ENCODE peak calls at places on chromosomes 13 and 19, in ten cellular contexts. S is uterus; Q is tibial nerve; D is Panc1; R is CD4-positive, alpha-beta memory T cell; L is cardiac muscle cell; B is tibial artery; N is iPS DF 6.9; F is thoracic aorta; Z is CD8-positive, alpha-beta T cell. K is an unnamed sample.

GRCh38 chr19:35692010-35692409 is 12.3 kb upstream of the ZBTB32 start:
- DNase-seq in S (no peak), Q (no peak), D (no peak), R (no peak), L (no peak), B (no peak), N (no peak), F (no peak), Z (no peak), K (no peak)

GRCh38 chr19:35136231-35136630 is 1.4 kb upstream of the LGI4 start:
- DNase-seq in S (no peak), Q (no peak), D (no peak), R (no peak), L (no peak), B (no peak), N (no peak), F (no peak), Z (no peak), K (no peak)

GRCh38 chr13:50594276-50594970 is 249.1 kb downstream of the DLEU7 start:
- DNase-seq in S (no peak), Q (no peak), D (no peak), R (no peak), L (no peak), B (no peak), N (no peak), F (no peak), Z (no peak), K (no peak)

GRCh38 chr19:16347706-16348105 is 23.1 kb downstream of the KLF2 start:
- DNase-seq in S (no peak), Q (no peak), D (no peak), R (no peak), L (no peak), B (no peak), N (no peak), F (no peak), Z (no peak), K (no peak)

GRCh38 chr13:98658131-98658530 is 81.2 kb upstream of the STK24 start:
- DNase-seq in S (no peak), Q (no peak), D (no peak), R (no peak), L (peak; percentile 13), B (no peak), N (no peak), F (no peak), Z (no peak), K (no peak)

GRCh38 chr13:33560722-33561121 is 257.2 kb upstream of the RFC3 start:
- DNase-seq in S (no peak), Q (no peak), D (no peak), R (no peak), L (no peak), B (no peak), N (no peak), F (no peak), Z (no peak), K (no peak)

GRCh38 chr13:113882266-113882627 is 18.4 kb upstream of the GAS6 start:
- DNase-seq in S (no peak), Q (peak; percentile 49), D (no peak), R (no peak), L (no peak), B (peak; percentile 74), N (no peak), F (no peak), Z (peak; percentile 47), K (no peak)

GRCh38 chr13:19805765-19806164 is 23.0 kb upstream of the PSPC1 start:
- DNase-seq in S (no peak), Q (no peak), D (no peak), R (no peak), L (no peak), B (no peak), N (no peak), F (no peak), Z (no peak), K (no peak)

GRCh38 chr19:11843741-11844140 is 4.8 kb upstream of the ZNF439 start:
- DNase-seq in S (no peak), Q (no peak), D (no peak), R (no peak), L (no peak), B (no peak), N (no peak), F (no peak), Z (no peak), K (no peak)

GRCh38 chr19:11268783-11269267 is 6.5 kb upstream of the DOCK6 start:
- DNase-seq in S (peak; percentile 64), Q (peak; percentile 41), D (no peak), R (no peak), L (peak; percentile 89), B (peak; percentile 57), N (no peak), F (no peak), Z (no peak), K (no peak)

GRCh38 chr13:99743079-99743478 is 228.5 kb downstream of the ZIC5 start:
- DNase-seq in S (no peak), Q (no peak), D (no peak), R (no peak), L (no peak), B (no peak), N (no peak), F (no peak), Z (no peak), K (no peak)

GRCh38 chr19:57830071-57830602 is at the start of gene ZNF587B:
- DNase-seq in S (peak; percentile 63), Q (peak; percentile 35), D (no peak), R (no peak), L (peak; percentile 92), B (peak; percentile 53), N (peak; percentile 93), F (no peak), Z (peak; percentile 55), K (peak; percentile 81)

GRCh38 chr19:6232567-6232966 is 47.2 kb downstream of the MLLT1 start:
- DNase-seq in S (peak; percentile 48), Q (no peak), D (no peak), R (peak; percentile 7), L (peak; percentile 90), B (no peak), N (no peak), F (no peak), Z (no peak), K (no peak)

GRCh38 chr19:6271721-6272410 is 7.9 kb downstream of the MLLT1 start:
- DNase-seq in S (peak; percentile 94), Q (peak; percentile 63), D (no peak), R (no peak), L (peak; percentile 91), B (peak; percentile 83), N (no peak), F (no peak), Z (no peak), K (peak; percentile 65)

GRCh38 chr13:42354246-42355117 is 82.5 kb downstream of the AKAP11 start:
- DNase-seq in S (no peak), Q (no peak), D (no peak), R (peak; percentile 52), L (peak; percentile 76), B (no peak), N (no peak), F (no peak), Z (peak; percentile 60), K (peak; percentile 21)

DNA sequence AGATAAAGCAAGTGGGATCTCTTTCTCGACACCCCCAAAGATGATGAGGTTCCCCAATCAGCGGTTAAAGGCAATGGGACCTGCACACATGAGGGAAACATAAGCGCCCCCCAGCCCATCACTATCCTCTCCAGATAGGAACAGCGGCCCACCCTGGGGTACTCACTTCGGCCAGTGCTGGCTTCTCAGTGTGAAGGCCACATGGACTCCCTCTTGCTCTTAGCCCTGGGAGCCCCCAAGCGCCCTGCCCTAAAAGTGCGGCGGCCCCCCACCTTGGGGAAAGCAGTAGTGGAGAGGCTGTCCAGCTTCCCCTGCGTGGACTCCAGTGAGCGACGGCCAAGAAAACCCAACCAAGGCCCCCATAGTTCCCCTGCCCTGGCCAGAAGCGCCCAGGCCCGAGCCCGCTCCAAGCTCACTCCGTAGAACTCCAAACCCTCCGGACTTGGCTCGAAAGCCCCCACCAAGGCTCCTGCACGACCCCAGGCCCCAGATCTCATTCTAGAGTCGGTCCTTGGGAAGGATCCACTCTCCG is 1.0 kb downstream of the CACNA1A start:
- DNase-seq in S (no peak), Q (no peak), D (no peak), R (no peak), L (no peak), B (no peak), N (no peak), F (no peak), Z (no peak), K (no peak)
- H3K27me3 ChIP-seq in S (peaks cover 31% of the 10 kb centered on the region), Q (no peaks in the 10 kb centered on the region), D (peaks cover 25% of the 10 kb centered on the region), R (peaks cover 38% of the 10 kb centered on the region), L (peaks cover 31% of the 10 kb centered on the region), B (peaks cover 62% of the 10 kb centered on the region), N (no peaks in the 10 kb centered on the region), F (peaks cover 13% of the 10 kb centered on the region), Z (peaks cover 15% of the 10 kb centered on the region), K (peaks cover 2% of the 10 kb centered on the region)

GRCh38 chr19:9916719-9917118 is 19.6 kb downstream of the OLFM2 start:
- DNase-seq in S (no peak), Q (no peak), D (no peak), R (no peak), L (no peak), B (no peak), N (no peak), F (no peak), Z (no peak), K (no peak)
- H3K27me3 ChIP-seq in S (no peaks in the 10 kb centered on the region), Q (no peaks in the 10 kb centered on the region), D (no peaks in the 10 kb centered on the region), R (peaks cover 14% of the 10 kb centered on the region), L (peaks cover 15% of the 10 kb centered on the region), B (peaks cover 68% of the 10 kb centered on the region), N (no peaks in the 10 kb centered on the region), F (no peaks in the 10 kb centered on the region), Z (no peaks in the 10 kb centered on the region), K (no peaks in the 10 kb centered on the region)

GRCh38 chr19:29578349-29578748 is 27.7 kb upstream of the POP4 start:
- DNase-seq in S (no peak), Q (no peak), D (no peak), R (no peak), L (no peak), B (no peak), N (no peak), F (no peak), Z (no peak), K (no peak)
- H3K27me3 ChIP-seq in S (no peaks in the 10 kb centered on the region), Q (no peaks in the 10 kb centered on the region), D (peaks cover 51% of the 10 kb centered on the region), R (peaks cover 5% of the 10 kb centered on the region), L (peaks cover 49% of the 10 kb centered on the region), B (peaks cover 43% of the 10 kb centered on the region), N (no peaks in the 10 kb centered on the region), F (no peaks in the 10 kb centered on the region), Z (no peaks in the 10 kb centered on the region), K (peaks cover 3% of the 10 kb centered on the region)

GRCh38 chr19:51689751-51690358 is 3.3 kb upstream of the SPACA6 start:
- DNase-seq in S (peak; percentile 74), Q (peak; percentile 27), D (no peak), R (no peak), L (peak; percentile 68), B (no peak), N (peak; percentile 67), F (no peak), Z (no peak), K (peak; percentile 34)

GRCh38 chr19:51690359-51691121 is 2.6 kb upstream of the SPACA6 start:
- DNase-seq in S (peak; percentile 85), Q (peak; percentile 48), D (no peak), R (peak; percentile 87), L (peak; percentile 91), B (no peak), N (peak; percentile 33), F (no peak), Z (peak; percentile 73), K (no peak)

GRCh38 chr19:51686171-51686570 is 7.0 kb upstream of the SPACA6 start:
- DNase-seq in S (no peak), Q (no peak), D (no peak), R (no peak), L (no peak), B (no peak), N (no peak), F (no peak), Z (no peak), K (no peak)

GRCh38 chr19:51688665-51689571 is 4.2 kb upstream of the SPACA6 start:
- DNase-seq in S (peak; percentile 96), Q (peak; percentile 90), D (no peak), R (peak; percentile 51), L (peak; percentile 99), B (peak; percentile 90), N (peak; percentile 57), F (peak; percentile 74), Z (no peak), K (peak; percentile 89)

GRCh38 chr19:51687791-51688664 is 5.1 kb upstream of the SPACA6 start:
- DNase-seq in S (peak; percentile 68), Q (peak; percentile 63), D (no peak), R (no peak), L (peak; percentile 71), B (peak; percentile 68), N (peak; percentile 25), F (peak; percentile 28), Z (no peak), K (peak; percentile 50)
- H3K27me3 ChIP-seq in S (no peaks in the 10 kb centered on the region), Q (no peaks in the 10 kb centered on the region), D (no peaks in the 10 kb centered on the region), R (no peaks in the 10 kb centered on the region), L (no peaks in the 10 kb centered on the region), B (no peaks in the 10 kb centered on the region), N (no peaks in the 10 kb centered on the region), F (no peaks in the 10 kb centered on the region), Z (no peaks in the 10 kb centered on the region), K (no peaks in the 10 kb centered on the region)